ENCODE peak calls at places on chromosomes 3 and 15, in six cellular contexts. M is thyroid gland, W is GM10248, K is GM20000, L is AG10803, B is foreskin fibroblast. J is an unnamed sample.

GRCh38 chr3:98966862-98967554 is 65.5 kb upstream of the DCBLD2 start:
- DNase-seq in M (no peak), W (no peak), K (no peak), L (no peak), B (peak; percentile 70), J (no peak)

GRCh38 chr3:111904376-111905241 is 45.5 kb downstream of the PHLDB2 start:
- DNase-seq in M (no peak), W (no peak), K (no peak), L (peak; percentile 98), B (peak; percentile 92), J (no peak)

GRCh38 chr3:150544040-150544439 is 2.3 kb downstream of the SERP1 start:
- DNase-seq in M (no peak), W (no peak), K (no peak), L (peak; percentile 66), B (peak; percentile 71), J (no peak)

GRCh38 chr3:129063841-129064482 is 3.4 kb downstream of the GP9 start:
- DNase-seq in M (peak; percentile 89), W (no peak), K (no peak), L (no peak), B (no peak), J (no peak)

GRCh38 chr3:149448331-149448831 is 26.1 kb upstream of the TM4SF4 start:
- DNase-seq in M (no peak), W (no peak), K (no peak), L (peak; percentile 87), B (peak; percentile 62), J (no peak)

GRCh38 chr3:171890398-171890797 is 47.2 kb downstream of the TMEM212 start:
- DNase-seq in M (no peak), W (no peak), K (no peak), L (no peak), B (no peak), J (no peak)

GRCh38 chr3:79074558-79074957 is 693.2 kb downstream of the ROBO1 start:
- DNase-seq in M (no peak), W (no peak), K (no peak), L (no peak), B (no peak), J (no peak)

GRCh38 chr3:113685956-113686721 is 10.3 kb downstream of the USF3 start:
- DNase-seq in M (peak; percentile 56), W (no peak), K (no peak), L (peak; percentile 67), B (peak; percentile 57), J (no peak)

GRCh38 chr3:129609591-129610169 is 3.2 kb upstream of the PLXND1 start:
- DNase-seq in M (no peak), W (no peak), K (no peak), L (no peak), B (no peak), J (no peak)

GRCh38 chr3:151318313-151318712 is 1.7 kb upstream of the GPR87 start:
- DNase-seq in M (no peak), W (no peak), K (no peak), L (peak; percentile 51), B (peak; percentile 48), J (no peak)

GRCh38 chr3:13497386-13497785 is 17.3 kb downstream of the HDAC11 start:
- DNase-seq in M (no peak), W (no peak), K (no peak), L (peak; percentile 76), B (no peak), J (no peak)

GRCh38 chr3:162285252-162285651 is 788.6 kb downstream of the OTOL1 start:
- DNase-seq in M (no peak), W (no peak), K (no peak), L (no peak), B (no peak), J (no peak)

GRCh38 chr3:136670166-136670565 is 82.0 kb downstream of the STAG1 start:
- DNase-seq in M (no peak), W (no peak), K (no peak), L (no peak), B (no peak), J (no peak)

GRCh38 chr3:127593187-127593586 is 2.7 kb upstream of the TPRA1 start:
- DNase-seq in M (no peak), W (no peak), K (no peak), L (no peak), B (no peak), J (no peak)

GRCh38 chr3:127786358-127787070 is 35.8 kb downstream of the MGLL start:
- DNase-seq in M (peak; percentile 9), W (no peak), K (no peak), L (peak; percentile 85), B (peak; percentile 94), J (no peak)

GRCh38 chr15:81829918-81830317 is 215.9 kb downstream of the MEX3B start:
- DNase-seq in M (no peak), W (no peak), K (no peak), L (no peak), B (no peak), J (no peak)

GRCh38 chr3:143763568-143764162 is 84.6 kb downstream of the SLC9A9 start:
- DNase-seq in M (no peak), W (no peak), K (no peak), L (peak; percentile 11), B (peak; percentile 68), J (no peak)

GRCh38 chr3:40211579-40211978 is 97.9 kb upstream of the EIF1B start:
- DNase-seq in M (no peak), W (no peak), K (no peak), L (peak; percentile 6), B (peak; percentile 64), J (no peak)

GRCh38 chr3:32421185-32421584 is 29.5 kb downstream of the CMTM7 start:
- DNase-seq in M (peak; percentile 40), W (no peak), K (no peak), L (no peak), B (no peak), J (no peak)

GRCh38 chr3:14517601-14518431 is 22.3 kb downstream of the GRIP2 start:
- DNase-seq in M (no peak), W (no peak), K (no peak), L (no peak), B (no peak), J (no peak)

GRCh38 chr15:22811640-22812039 is 25.2 kb downstream of the NIPA1 start:
- DNase-seq in M (peak; percentile 24), W (no peak), K (no peak), L (peak; percentile 30), B (peak; percentile 52), J (no peak)

GRCh38 chr3:61169621-61170251 is 81.5 kb downstream of the FHIT start:
- DNase-seq in M (no peak), W (no peak), K (no peak), L (no peak), B (no peak), J (no peak)

GRCh38 chr3:125212096-125212508 is 446 bp downstream of the SLC12A8 start:
- DNase-seq in M (peak; percentile 53), W (no peak), K (peak; percentile 50), L (no peak), B (no peak), J (no peak)

GRCh38 chr3:12991861-12992281 is 81.4 kb downstream of the IQSEC1 start:
- DNase-seq in M (peak; percentile 22), W (no peak), K (no peak), L (no peak), B (no peak), J (no peak)

GRCh38 chr15:66454143-66454542 is 43.4 kb downstream of the SNAPC5 start:
- DNase-seq in M (no peak), W (no peak), K (no peak), L (no peak), B (peak; percentile 25), J (no peak)

GRCh38 chr3:39176025-39176714 is 16.2 kb downstream of the XIRP1 start:
- DNase-seq in M (no peak), W (no peak), K (peak; percentile 7), L (no peak), B (no peak), J (no peak)

DNA sequence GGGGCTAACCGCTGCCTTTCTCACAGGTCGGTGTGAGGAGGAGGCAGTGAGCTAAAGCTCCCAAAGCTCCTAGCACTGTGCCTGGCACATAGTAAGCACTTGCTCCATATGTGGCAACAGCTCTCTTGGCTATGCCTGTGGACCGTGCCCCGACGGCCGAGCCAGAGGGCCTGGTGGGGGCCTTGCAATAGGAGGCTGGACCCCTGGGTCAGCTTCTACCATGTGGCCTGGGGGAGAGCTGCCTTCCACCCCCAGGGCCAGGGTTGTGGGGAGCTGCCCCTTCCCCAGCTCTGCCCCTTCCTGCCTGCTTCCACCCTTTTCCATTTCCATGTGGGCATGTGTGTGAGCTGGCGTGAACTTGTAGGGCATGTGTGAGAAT is 16.9 kb upstream of the GNAT1 start:
- DNase-seq in M (no peak), W (no peak), K (no peak), L (no peak), B (no peak), J (no peak)
- TF ChIP-seq CTCF in M (no peak), W (no peak), K (no peak), L (no peak), B (no peak), J (no peak)

GRCh38 chr15:94375997-94376396 is 144.6 kb downstream of the MCTP2 start:
- DNase-seq in M (no peak), W (no peak), K (no peak), L (no peak), B (no peak), J (no peak)
- TF ChIP-seq CTCF in M (no peak), W (no peak), K (no peak), L (no peak), B (no peak), J (no peak)

DNA sequence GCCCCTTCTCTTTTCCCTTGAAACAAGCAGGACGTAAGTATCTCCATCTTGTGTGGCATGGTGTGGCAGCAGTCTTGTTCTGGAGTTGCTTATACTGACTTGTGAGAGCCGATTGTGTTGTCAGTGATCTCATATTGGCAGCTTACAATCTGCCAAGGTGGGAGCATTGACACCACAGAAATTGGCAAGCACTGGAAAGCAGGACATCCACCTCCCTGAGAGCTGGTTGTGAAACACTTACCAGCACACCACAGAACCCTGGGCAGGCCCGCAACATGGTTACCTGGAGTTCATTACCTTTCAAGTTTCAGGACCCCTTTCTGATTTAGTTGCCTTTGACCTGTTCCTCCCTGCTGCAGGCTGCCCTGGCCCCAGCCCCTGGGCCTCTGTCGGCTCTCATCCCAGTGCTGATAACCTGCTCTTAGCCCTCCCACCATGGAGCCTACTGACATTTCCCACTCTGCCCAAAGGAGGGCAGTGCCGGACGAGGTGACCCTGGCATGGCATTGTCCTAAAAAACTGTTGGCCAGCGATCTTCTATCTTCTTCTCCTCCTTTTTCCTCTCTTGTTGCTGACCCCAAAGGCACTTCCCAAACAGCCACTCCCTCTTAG is 10.6 kb upstream of the ATP2B2 start:
- DNase-seq in M (no peak), W (no peak), K (no peak), L (no peak), B (no peak), J (no peak)
- TF ChIP-seq CTCF in M (no peak), W (no peak), K (no peak), L (no peak), B (no peak), J (no peak)

GRCh38 chr3:197926418-197926817 is 23.6 kb upstream of the RPL35A start:
- DNase-seq in M (no peak), W (no peak), K (no peak), L (no peak), B (no peak), J (no peak)
- TF ChIP-seq CTCF in M (no peak), W (no peak), K (no peak), L (no peak), B (no peak), J (no peak)

J was measured in omental fat pad.